ENCODE peak calls at places on chromosome 4, in eight cellular contexts. P is retinal pigment epithelial cell; Q is NB4; I is CD8-positive, alpha-beta T cell; L is psoas muscle; K is uterus; F is ascending aorta; R is stomach. H is an unnamed sample.

GRCh38 chr4:152620915-152621314 is 58.9 kb downstream of the TMEM154 start:
- DNase-seq in P (no peak), Q (no peak), I (no peak), L (no peak), K (no peak), F (no peak), R (no peak), H (no peak)

GRCh38 chr4:41339812-41340809 is 83.4 kb downstream of the UCHL1 start:
- DNase-seq in P (peak), Q (no peak), I (no peak), L (no peak), K (no peak), F (no peak), R (no peak), H (no peak)

GRCh38 chr4:37549003-37549402 is 137.2 kb downstream of the RELL1 start:
- DNase-seq in P (peak), Q (no peak), I (no peak), L (no peak), K (no peak), F (no peak), R (no peak), H (no peak)

GRCh38 chr4:1401409-1402020 is 4.7 kb downstream of the NKX1-1 start:
- DNase-seq in P (no peak), Q (no peak), I (no peak), L (no peak), K (no peak), F (no peak), R (peak), H (no peak)

GRCh38 chr4:185767528-185767927 is 44.5 kb downstream of the SORBS2 start:
- DNase-seq in P (no peak), Q (no peak), I (no peak), L (no peak), K (no peak), F (no peak), R (no peak), H (no peak)

GRCh38 chr4:102344520-102344954 is 745 bp downstream of the SLC39A8 start:
- DNase-seq in P (peak), Q (peak), I (peak), L (peak), K (no peak), F (no peak), R (peak), H (peak)

GRCh38 chr4:55248756-55249155 is 97.3 kb upstream of the SRD5A3 start:
- DNase-seq in P (no peak), Q (no peak), I (no peak), L (no peak), K (no peak), F (no peak), R (no peak), H (no peak)

GRCh38 chr4:77994194-77994721 is 62.9 kb upstream of the FRAS1 start:
- DNase-seq in P (peak), Q (peak), I (no peak), L (no peak), K (no peak), F (no peak), R (no peak), H (no peak)

GRCh38 chr4:142845293-142846070 is 619 bp downstream of the INPP4B start:
- DNase-seq in P (no peak), Q (no peak), I (peak), L (peak), K (peak), F (no peak), R (peak), H (peak)

GRCh38 chr4:129545599-129546278 is 449.8 kb downstream of the C4orf33 start:
- DNase-seq in P (peak), Q (peak), I (no peak), L (peak), K (peak), F (no peak), R (peak), H (no peak)

GRCh38 chr4:30744957-30745640 is 24.9 kb downstream of the PCDH7 start:
- DNase-seq in P (no peak), Q (no peak), I (no peak), L (no peak), K (no peak), F (no peak), R (no peak), H (no peak)

GRCh38 chr4:145909331-145909730 is 29.3 kb downstream of the ZNF827 start:
- DNase-seq in P (no peak), Q (peak), I (no peak), L (peak), K (peak), F (no peak), R (peak), H (no peak)
- TF ChIP-seq CTCF in P (no peak), Q (no peak), I (no peak), L (no peak), K (no peak), F (no peak), R (no peak), H (no peak)

GRCh38 chr4:3047464-3048286 is 26.7 kb downstream of the HTT-AS start:
- DNase-seq in P (no peak), Q (peak), I (peak), L (peak), K (peak), F (peak), R (peak), H (peak)
- H3K4me3 ChIP-seq in P (no peak), Q (no peak), I (peak), L (peak), K (no peak), F (peak), R (peak), H (peak)

GRCh38 chr4:7398104-7398423 is 36.7 kb downstream of the PSAPL1 start:
- DNase-seq in P (peak), Q (no peak), I (no peak), L (no peak), K (no peak), F (no peak), R (no peak), H (no peak)
- TF ChIP-seq CTCF in P (peak), Q (no peak), I (no peak), L (no peak), K (no peak), F (no peak), R (no peak), H (no peak)

GRCh38 chr4:186840222-186840701 is 116.6 kb upstream of the FAT1 start:
- DNase-seq in P (no peak), Q (no peak), I (no peak), L (peak), K (peak), F (no peak), R (no peak), H (no peak)
- H3K4me3 ChIP-seq in P (no peak), Q (no peak), I (no peak), L (peak), K (no peak), F (no peak), R (peak), H (no peak)

GRCh38 chr4:6475492-6476020 is 3.1 kb upstream of the PPP2R2C start:
- DNase-seq in P (no peak), Q (no peak), I (no peak), L (no peak), K (no peak), F (no peak), R (no peak), H (no peak)

GRCh38 chr4:6472387-6473263 is at the start of gene PPP2R2C:
- DNase-seq in P (no peak), Q (no peak), I (no peak), L (no peak), K (no peak), F (no peak), R (no peak), H (no peak)

GRCh38 chr4:6473264-6474052 is 1.0 kb upstream of the PPP2R2C start:
- DNase-seq in P (no peak), Q (no peak), I (no peak), L (no peak), K (no peak), F (no peak), R (no peak), H (no peak)

GRCh38 chr4:6474705-6475457 is 2.5 kb upstream of the PPP2R2C start:
- DNase-seq in P (no peak), Q (no peak), I (no peak), L (no peak), K (no peak), F (no peak), R (no peak), H (no peak)

GRCh38 chr4:6474053-6474568 is 1.7 kb upstream of the PPP2R2C start:
- DNase-seq in P (no peak), Q (peak), I (no peak), L (no peak), K (no peak), F (no peak), R (no peak), H (no peak)
- TF ChIP-seq CTCF in P (peak), Q (peak), I (no peak), L (no peak), K (peak), F (no peak), R (no peak), H (peak)

DNA sequence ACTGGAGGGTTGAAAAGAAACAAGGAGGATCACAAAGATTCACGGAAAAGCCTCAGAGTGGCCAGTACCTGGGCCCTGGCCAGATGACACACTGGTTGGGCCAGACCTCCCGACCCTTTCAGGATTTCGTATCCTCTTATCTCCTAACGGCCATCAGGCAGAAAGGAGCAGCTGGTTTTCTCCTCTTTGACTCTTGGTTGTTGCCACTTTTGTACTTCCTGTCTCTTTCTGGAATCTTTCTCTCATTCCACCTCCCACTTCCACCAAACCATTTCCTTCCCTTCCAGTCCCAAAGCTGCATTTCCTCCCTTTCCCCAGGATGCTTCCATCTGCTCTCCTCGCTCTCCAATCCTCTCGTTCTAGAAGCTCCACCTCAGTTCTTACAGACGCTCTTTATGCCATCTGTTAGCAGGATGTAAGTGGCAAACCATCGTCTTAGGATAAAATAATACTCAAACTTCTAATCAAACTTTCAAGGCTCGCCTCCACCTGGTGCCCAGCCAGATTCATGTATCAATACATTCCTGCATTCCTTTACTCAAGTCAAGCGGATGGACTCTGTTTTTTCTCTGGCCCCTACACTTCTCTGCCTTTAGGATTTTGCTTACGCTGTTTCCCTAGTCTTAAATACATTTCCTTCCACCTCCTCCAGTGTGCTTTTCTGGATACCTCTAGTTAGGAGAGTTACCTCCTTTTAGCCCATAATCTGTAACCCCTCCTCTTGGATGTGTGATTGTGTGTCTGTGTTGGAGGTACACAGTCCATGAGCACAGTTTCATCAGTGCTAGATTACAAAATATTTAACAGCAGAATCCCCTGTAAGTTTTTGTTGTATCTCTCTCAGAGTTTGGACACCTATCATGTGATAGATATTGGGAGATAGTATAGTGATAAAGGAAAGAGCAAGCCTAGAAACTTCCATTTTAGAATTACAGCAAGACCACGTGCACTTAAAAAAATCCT is 70.4 kb downstream of the LDB2 start:
- DNase-seq in P (no peak), Q (no peak), I (no peak), L (no peak), K (no peak), F (no peak), R (no peak), H (no peak)
- H3K4me3 ChIP-seq in P (no peak), Q (no peak), I (no peak), L (no peak), K (no peak), F (no peak), R (no peak), H (no peak)

H was measured in GM06990.